ENCODE peak calls at places on chromosomes 6 and 20, in nine cellular contexts. T is GOT3, A is AG08395, N is EH, F is ACHN, H is ovary, V is hippocampal formation, P is AG09319, O is foreskin melanocyte. Z is an unnamed sample.

GRCh38 chr6:152110878-152111820 is 303.7 kb downstream of the ESR1 start:
- DNase-seq in T (no peak), A (peak; percentile 40), N (peak; percentile 78), F (no peak), H (no peak), V (no peak), P (no peak), O (no peak), Z (no peak)

GRCh38 chr6:27888576-27888975 is 23.6 kb downstream of the OR2B2 start:
- DNase-seq in T (no peak), A (no peak), N (no peak), F (no peak), H (no peak), V (no peak), P (no peak), O (no peak), Z (no peak)

GRCh38 chr6:95530176-95530799 is 47.0 kb upstream of the MANEA start:
- DNase-seq in T (no peak), A (no peak), N (no peak), F (no peak), H (no peak), V (no peak), P (no peak), O (no peak), Z (no peak)

GRCh38 chr20:3072530-3073250 is 1.3 kb downstream of the OXT start:
- DNase-seq in T (no peak), A (no peak), N (no peak), F (no peak), H (no peak), V (no peak), P (no peak), O (no peak), Z (no peak)

GRCh38 chr6:48706310-48706709 is 595.3 kb upstream of the PTCHD4 start:
- DNase-seq in T (no peak), A (no peak), N (no peak), F (no peak), H (no peak), V (no peak), P (no peak), O (no peak), Z (no peak)

GRCh38 chr6:115891704-115892225 is 168.9 kb downstream of the FRK start:
- DNase-seq in T (no peak), A (no peak), N (no peak), F (no peak), H (no peak), V (no peak), P (no peak), O (no peak), Z (no peak)

GRCh38 chr6:51339728-51340127 is 521.1 kb downstream of the TFAP2B start:
- DNase-seq in T (no peak), A (no peak), N (no peak), F (no peak), H (no peak), V (no peak), P (no peak), O (no peak), Z (no peak)

GRCh38 chr6:5173862-5174643 is 86.7 kb downstream of the LYRM4 start:
- DNase-seq in T (no peak), A (no peak), N (peak; percentile 68), F (no peak), H (no peak), V (no peak), P (no peak), O (peak; percentile 63), Z (peak; percentile 57)

GRCh38 chr20:56088381-56088780 is 83.1 kb upstream of the CBLN4 start:
- DNase-seq in T (no peak), A (no peak), N (no peak), F (no peak), H (no peak), V (no peak), P (no peak), O (no peak), Z (no peak)

Z was measured in stimulated activated naive CD4-positive, alpha-beta T cell.